ENCODE peak calls at places on chromosomes 11 and 22, in ten cellular contexts. B is BJ, M is AG04449, I is PC-9, F is sigmoid colon, V is Peyer's patch, R is NB4, A is heart left ventricle, P is body of pancreas, W is astrocyte of the spinal cord. S is an unnamed sample.

GRCh38 chr11:115054541-115055538 is 376.5 kb downstream of the NXPE2 start:
- DNase-seq in R (no peak), F (no peak), A (no peak), P (no peak), I (no peak), W (peak; percentile 4), V (no peak), B (no peak), M (no peak), S (no peak)

GRCh38 chr11:125886997-125887372 is 483 bp upstream of the HYLS1 start:
- DNase-seq in R (peak; percentile 89), W (no peak), B (no peak), M (no peak), F (peak; percentile 74), A (peak; percentile 45), P (peak; percentile 24), I (peak; percentile 60), V (peak; percentile 47), S (no peak)

GRCh38 chr22:37657590-37658132 is 862 bp upstream of the PDXP start:
- DNase-seq in P (no peak), W (no peak), A (no peak), B (no peak), I (no peak), R (peak; percentile 57), F (no peak), M (no peak), V (no peak), S (no peak)

GRCh38 chr11:123478352-123478986 is 48.4 kb downstream of the GRAMD1B start:
- DNase-seq in M (peak; percentile 41), F (peak; percentile 68), I (peak; percentile 38), W (peak; percentile 83), A (peak; percentile 41), R (peak; percentile 90), B (no peak), P (peak; percentile 67), V (no peak), S (peak; percentile 41)

GRCh38 chr11:123034587-123034986 is 27.3 kb downstream of the HSPA8 start:
- DNase-seq in A (no peak), R (peak; percentile 88), V (no peak), F (no peak), B (no peak), W (no peak), P (no peak), M (no peak), I (no peak), S (no peak)

GRCh38 chr11:72760543-72761400 is 8.6 kb upstream of the ARAP1 start:
- DNase-seq in I (no peak), M (no peak), B (no peak), V (no peak), R (no peak), P (no peak), F (no peak), W (peak; percentile 75), A (no peak), S (no peak)

GRCh38 chr11:15819679-15820286 is 536.6 kb downstream of the SOX6 start:
- DNase-seq in I (no peak), M (no peak), R (peak; percentile 49), P (peak; percentile 83), B (no peak), A (peak; percentile 81), F (peak; percentile 77), W (peak; percentile 39), V (no peak), S (no peak)

GRCh38 chr22:50683994-50684371 is 11.4 kb downstream of the SHANK3 start:
- DNase-seq in M (no peak), V (peak; percentile 5), P (no peak), R (no peak), A (no peak), W (no peak), B (no peak), F (no peak), I (no peak), S (no peak)

GRCh38 chr11:62437616-62438015 is 18.8 kb downstream of the SCGB1A1 start:
- DNase-seq in A (no peak), P (no peak), V (no peak), W (no peak), B (no peak), R (no peak), F (no peak), I (no peak), M (no peak), S (no peak)

GRCh38 chr11:77252555-77253270 is 48.8 kb downstream of the GDPD4 start:
- DNase-seq in B (no peak), R (no peak), V (no peak), I (no peak), A (no peak), P (no peak), F (no peak), M (no peak), W (no peak), S (no peak)

GRCh38 chr11:13721760-13722159 is 53.3 kb downstream of the FAR1 start:
- DNase-seq in F (no peak), B (peak; percentile 16), A (no peak), W (no peak), V (no peak), I (no peak), R (no peak), P (no peak), M (no peak), S (no peak)

GRCh38 chr11:128473631-128474030 is 113.7 kb downstream of the ETS1 start:
- DNase-seq in F (no peak), B (no peak), M (no peak), A (no peak), W (no peak), R (no peak), V (peak; percentile 73), P (no peak), I (no peak), S (no peak)

DNA sequence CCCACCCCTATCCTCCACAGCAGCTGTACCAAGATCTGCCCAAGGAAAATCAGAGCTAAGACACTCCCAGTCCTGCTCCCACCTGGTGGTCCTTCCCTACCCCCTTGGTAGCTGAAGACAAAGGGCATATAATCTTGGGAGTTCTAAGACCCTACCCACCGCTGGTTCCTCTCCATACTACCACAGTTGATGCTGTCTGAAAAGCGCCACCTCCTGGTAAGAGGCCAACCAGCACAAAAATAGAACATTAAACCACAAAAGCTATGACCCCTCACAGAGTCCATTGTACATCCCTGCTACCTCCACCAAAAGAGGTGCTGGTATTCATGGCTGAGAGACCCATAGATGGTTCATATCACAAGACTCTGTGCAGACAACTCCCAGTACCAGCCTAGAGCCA is 161.5 kb upstream of the ARHGAP42 start:
- DNase-seq in M (no peak), W (no peak), R (peak; percentile 22), P (no peak), V (no peak), F (no peak), A (no peak), B (no peak), I (no peak), S (no peak)
- TF ChIP-seq CTCF in M (no peak), W (no peak), R (peak; percentile 44), P (no peak), V (no peak), F (no peak), A (no peak), B (no peak), I (peak; percentile 53), S (peak; percentile 48)

DNA sequence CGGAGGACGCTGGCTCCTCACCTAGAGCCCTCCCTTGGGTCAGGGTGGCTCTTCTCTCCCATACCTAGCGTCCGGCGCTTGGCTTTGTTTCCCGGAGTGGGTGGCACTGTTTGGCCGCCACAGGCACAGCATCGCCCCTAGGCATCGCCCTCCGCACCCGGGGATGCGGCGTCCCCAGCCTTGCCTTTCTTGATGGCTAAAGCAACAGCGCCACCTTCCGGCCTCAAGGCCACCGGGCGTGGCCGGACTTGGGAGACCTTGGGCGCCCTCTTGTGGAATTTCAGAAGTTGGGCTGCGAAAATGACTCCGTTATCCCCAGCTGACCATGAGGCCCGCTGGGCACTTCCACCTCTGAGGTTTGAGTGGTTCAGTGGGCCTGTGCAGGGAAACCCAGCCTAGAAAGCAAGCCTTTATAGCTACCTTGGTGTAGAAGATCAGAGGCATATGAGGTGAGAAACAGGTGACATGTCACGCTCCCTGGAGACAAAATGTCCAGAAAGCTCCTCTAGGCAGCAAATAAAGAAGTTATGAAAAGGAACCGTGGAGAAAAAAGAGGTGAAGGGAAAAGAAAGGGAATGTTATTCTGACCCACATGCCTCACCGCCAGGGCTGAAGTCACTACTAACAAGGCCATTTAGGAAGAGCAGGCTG is 54.3 kb downstream of the SNX19 start:
- DNase-seq in I (peak; percentile 79), W (peak; percentile 95), R (peak; percentile 95), V (peak; percentile 90), M (peak; percentile 65), F (peak; percentile 95), B (no peak), A (peak; percentile 88), P (peak; percentile 91), S (peak; percentile 53)
- H3K4me3 ChIP-seq in I (no peak overlapping the region), W (no peak overlapping the region), R (no peak overlapping the region), V (no peak overlapping the region), M (no peak overlapping the region), F (no peak overlapping the region), B (no peak overlapping the region), A (no peak overlapping the region), P (no peak overlapping the region), S (no peak overlapping the region)

GRCh38 chr11:71370895-71371673 is 77.1 kb downstream of the DHCR7 start:
- DNase-seq in B (no peak), R (no peak), P (no peak), V (no peak), I (no peak), F (no peak), M (no peak), A (no peak), W (no peak), S (no peak)
- TF ChIP-seq CTCF in B (no peak), R (peak; percentile 3), P (no peak), V (no peak), I (no peak), F (no peak), M (no peak), A (no peak), W (no peak), S (no peak)

GRCh38 chr11:31796523-31797226 is 14.4 kb downstream of the PAX6 start:
- DNase-seq in I (no peak), R (no peak), F (no peak), P (no peak), W (no peak), M (no peak), B (no peak), A (no peak), V (no peak), S (no peak)
- H3K4me3 ChIP-seq in I (no peak overlapping the region), R (no peak overlapping the region), F (no peak overlapping the region), P (no peak overlapping the region), W (no peak overlapping the region), M (no peak overlapping the region), B (no peak overlapping the region), A (no peak overlapping the region), V (no peak overlapping the region), S (no peak overlapping the region)

S was measured in epithelial cell of proximal tubule.